ENCODE peak calls at places on chromosomes 7 and 10, in seven cellular contexts. One of them, this sample, is unnamed.

GRCh38 chr7:70353948-70354335 is 755.7 kb downstream of the AUTS2 start:
- DNase-seq in HCT116: no peak
- DNase-seq in right lobe of liver: no peak
- DNase-seq in fibroblast of mammary gland: no peak
- DNase-seq in aorta: no peak
- DNase-seq in lower leg skin: no peak
- DNase-seq in GM06990: no peak
- DNase-seq in this sample: no peak

GRCh38 chr10:116270691-116271592 is 2.1 kb downstream of the GFRA1 start:
- DNase-seq in right lobe of liver: peak; percentile 53
- DNase-seq in fibroblast of mammary gland: no peak
- DNase-seq in aorta: no peak
- DNase-seq in HCT116: no peak
- DNase-seq in GM06990: no peak
- DNase-seq in lower leg skin: no peak
- DNase-seq in this sample: no peak

GRCh38 chr7:593324-594115 is 73.9 kb upstream of the PDGFA start:
- DNase-seq in HCT116: no peak
- DNase-seq in right lobe of liver: no peak
- DNase-seq in aorta: peak; percentile 72
- DNase-seq in GM06990: peak; percentile 62
- DNase-seq in fibroblast of mammary gland: no peak
- DNase-seq in lower leg skin: no peak
- DNase-seq in this sample: no peak

GRCh38 chr7:67462781-67463191 is 466.2 kb downstream of the TYW1 start:
- DNase-seq in lower leg skin: no peak
- DNase-seq in aorta: peak; percentile 40
- DNase-seq in GM06990: no peak
- DNase-seq in HCT116: no peak
- DNase-seq in fibroblast of mammary gland: no peak
- DNase-seq in right lobe of liver: no peak
- DNase-seq in this sample: no peak

GRCh38 chr7:136018104-136018503 is 40.9 kb upstream of the MTPN start:
- DNase-seq in HCT116: no peak
- DNase-seq in GM06990: no peak
- DNase-seq in aorta: no peak
- DNase-seq in fibroblast of mammary gland: peak; percentile 49
- DNase-seq in right lobe of liver: no peak
- DNase-seq in lower leg skin: no peak
- DNase-seq in this sample: no peak

GRCh38 chr7:98881561-98882315 is 3.4 kb downstream of the TRRAP start:
- DNase-seq in GM06990: no peak
- DNase-seq in HCT116: no peak
- DNase-seq in lower leg skin: peak; percentile 64
- DNase-seq in right lobe of liver: no peak
- DNase-seq in fibroblast of mammary gland: no peak
- DNase-seq in aorta: no peak
- DNase-seq in this sample: no peak

GRCh38 chr10:70540089-70540788 is 61.7 kb downstream of the PALD1 start:
- DNase-seq in HCT116: no peak
- DNase-seq in right lobe of liver: no peak
- DNase-seq in aorta: no peak
- DNase-seq in GM06990: peak; percentile 32
- DNase-seq in lower leg skin: no peak
- DNase-seq in fibroblast of mammary gland: no peak
- DNase-seq in this sample: peak; percentile 18

GRCh38 chr10:97612386-97612785 is 20.9 kb downstream of the MORN4 start:
- DNase-seq in HCT116: peak; percentile 42
- DNase-seq in lower leg skin: no peak
- DNase-seq in fibroblast of mammary gland: peak; percentile 60
- DNase-seq in GM06990: no peak
- DNase-seq in right lobe of liver: no peak
- DNase-seq in aorta: no peak
- DNase-seq in this sample: no peak

GRCh38 chr10:51109821-51110533 is 35.7 kb downstream of the PRKG1 start:
- DNase-seq in aorta: no peak
- DNase-seq in fibroblast of mammary gland: peak; percentile 82
- DNase-seq in right lobe of liver: no peak
- DNase-seq in GM06990: no peak
- DNase-seq in lower leg skin: no peak
- DNase-seq in HCT116: no peak
- DNase-seq in this sample: no peak

GRCh38 chr7:29315302-29316270 is 121.0 kb downstream of the CHN2 start:
- DNase-seq in HCT116: no peak
- DNase-seq in fibroblast of mammary gland: no peak
- DNase-seq in aorta: no peak
- DNase-seq in GM06990: no peak
- DNase-seq in right lobe of liver: no peak
- DNase-seq in lower leg skin: no peak
- DNase-seq in this sample: no peak

GRCh38 chr7:39507866-39508551 is 58.2 kb upstream of the YAE1 start:
- DNase-seq in lower leg skin: no peak
- DNase-seq in aorta: no peak
- DNase-seq in fibroblast of mammary gland: peak; percentile 60
- DNase-seq in GM06990: no peak
- DNase-seq in right lobe of liver: no peak
- DNase-seq in HCT116: no peak
- DNase-seq in this sample: no peak

GRCh38 chr7:5692845-5693278 is 88.6 kb downstream of the RNF216 start:
- DNase-seq in fibroblast of mammary gland: peak; percentile 71
- DNase-seq in GM06990: no peak
- DNase-seq in aorta: no peak
- DNase-seq in right lobe of liver: no peak
- DNase-seq in lower leg skin: no peak
- DNase-seq in HCT116: no peak
- DNase-seq in this sample: no peak

GRCh38 chr10:3887885-3888476 is 103.0 kb upstream of the KLF6 start:
- DNase-seq in GM06990: no peak
- DNase-seq in aorta: peak; percentile 87
- DNase-seq in HCT116: no peak
- DNase-seq in right lobe of liver: no peak
- DNase-seq in lower leg skin: peak; percentile 77
- DNase-seq in fibroblast of mammary gland: peak; percentile 95
- DNase-seq in this sample: peak; percentile 57

GRCh38 chr7:45193868-45194267 is 36.3 kb downstream of the RAMP3 start:
- DNase-seq in right lobe of liver: no peak
- DNase-seq in HCT116: no peak
- DNase-seq in aorta: no peak
- DNase-seq in lower leg skin: no peak
- DNase-seq in fibroblast of mammary gland: no peak
- DNase-seq in GM06990: no peak
- DNase-seq in this sample: no peak

GRCh38 chr10:25036381-25036780 is 20.0 kb downstream of the THNSL1 start:
- DNase-seq in GM06990: peak; percentile 9
- DNase-seq in HCT116: no peak
- DNase-seq in right lobe of liver: no peak
- DNase-seq in aorta: no peak
- DNase-seq in fibroblast of mammary gland: no peak
- DNase-seq in lower leg skin: no peak
- DNase-seq in this sample: no peak

GRCh38 chr10:23217471-23217870 is 25.4 kb downstream of the PTF1A start:
- DNase-seq in lower leg skin: no peak
- DNase-seq in HCT116: no peak
- DNase-seq in right lobe of liver: no peak
- DNase-seq in aorta: no peak
- DNase-seq in fibroblast of mammary gland: no peak
- DNase-seq in GM06990: no peak
- DNase-seq in this sample: no peak
- H3K4me3 ChIP-seq in lower leg skin: no peak overlapping the region
- H3K4me3 ChIP-seq in HCT116: no peak overlapping the region
- H3K4me3 ChIP-seq in right lobe of liver: no peak overlapping the region
- H3K4me3 ChIP-seq in aorta: no peak overlapping the region
- H3K4me3 ChIP-seq in fibroblast of mammary gland: no peak overlapping the region
- H3K4me3 ChIP-seq in GM06990: no peak overlapping the region
- H3K4me3 ChIP-seq in this sample: no peak overlapping the region

GRCh38 chr10:93756128-93756517 is 1.6 kb upstream of the LGI1 start:
- DNase-seq in HCT116: no peak
- DNase-seq in fibroblast of mammary gland: no peak
- DNase-seq in GM06990: no peak
- DNase-seq in aorta: no peak
- DNase-seq in right lobe of liver: no peak
- DNase-seq in lower leg skin: no peak
- DNase-seq in this sample: no peak

GRCh38 chr10:93758911-93759410 is 1.2 kb downstream of the LGI1 start:
- DNase-seq in lower leg skin: no peak
- DNase-seq in aorta: no peak
- DNase-seq in fibroblast of mammary gland: peak; percentile 7
- DNase-seq in HCT116: no peak
- DNase-seq in right lobe of liver: no peak
- DNase-seq in GM06990: no peak
- DNase-seq in this sample: no peak

GRCh38 chr10:93757136-93757535 is 600 bp upstream of the LGI1 start:
- DNase-seq in fibroblast of mammary gland: no peak
- DNase-seq in GM06990: no peak
- DNase-seq in lower leg skin: no peak
- DNase-seq in HCT116: no peak
- DNase-seq in right lobe of liver: no peak
- DNase-seq in aorta: peak; percentile 51
- DNase-seq in this sample: no peak

GRCh38 chr10:93758510-93758885 is 762 bp downstream of the LGI1 start:
- DNase-seq in right lobe of liver: no peak
- DNase-seq in aorta: no peak
- DNase-seq in HCT116: no peak
- DNase-seq in fibroblast of mammary gland: no peak
- DNase-seq in lower leg skin: no peak
- DNase-seq in GM06990: no peak
- DNase-seq in this sample: no peak

DNA sequence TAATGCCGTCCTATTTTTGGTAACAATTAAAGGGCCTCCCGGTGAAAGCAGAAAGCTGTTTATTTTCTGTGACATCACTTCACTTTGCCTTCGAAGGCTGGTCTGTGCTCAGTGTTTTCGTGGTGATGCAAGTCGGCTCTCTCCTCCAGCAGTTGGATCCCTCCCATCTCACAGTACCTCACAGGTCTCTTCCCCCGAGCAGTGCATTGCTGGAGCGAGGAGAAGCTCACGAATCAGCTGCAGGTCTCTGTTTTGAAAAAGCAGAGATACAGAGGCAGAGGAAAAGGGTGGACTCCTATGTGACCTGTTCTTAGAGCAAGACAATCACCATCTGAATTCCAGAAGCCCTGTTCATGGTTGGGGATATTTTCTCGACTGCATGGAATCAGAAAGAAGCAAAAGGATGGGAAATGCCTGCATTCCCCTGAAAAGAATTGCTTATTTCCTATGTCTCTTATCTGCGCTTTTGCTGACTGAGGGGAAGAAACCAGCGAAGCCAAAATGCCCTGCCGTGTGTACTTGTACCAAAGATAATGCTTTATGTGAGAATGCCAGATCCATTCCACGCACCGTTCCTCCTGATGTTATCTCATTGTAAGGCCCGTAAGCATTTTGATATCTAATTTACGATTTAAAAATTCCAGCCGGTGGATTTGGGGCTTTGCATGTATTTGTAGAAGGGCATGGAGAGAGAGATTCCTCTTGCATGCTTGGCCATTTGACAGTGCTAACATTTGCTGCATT is at the start of gene LGI1:
- DNase-seq in aorta: no peak
- DNase-seq in right lobe of liver: no peak
- DNase-seq in GM06990: no peak
- DNase-seq in fibroblast of mammary gland: peak; percentile 6
- DNase-seq in HCT116: no peak
- DNase-seq in lower leg skin: no peak
- DNase-seq in this sample: no peak
- H3K4me3 ChIP-seq in aorta: peak within 1 kb of the TSS; percentile 55
- H3K4me3 ChIP-seq in right lobe of liver: peak within 1 kb of the TSS; percentile 28
- H3K4me3 ChIP-seq in GM06990: no peak within 1 kb of the TSS
- H3K4me3 ChIP-seq in fibroblast of mammary gland: no peak within 1 kb of the TSS
- H3K4me3 ChIP-seq in HCT116: no peak within 1 kb of the TSS
- H3K4me3 ChIP-seq in lower leg skin: no peak within 1 kb of the TSS
- H3K4me3 ChIP-seq in this sample: no peak within 1 kb of the TSS

GRCh38 chr7:23246540-23246939 is at the start of gene GPNMB:
- DNase-seq in fibroblast of mammary gland: peak; percentile 97
- DNase-seq in lower leg skin: peak; percentile 91
- DNase-seq in right lobe of liver: no peak
- DNase-seq in GM06990: no peak
- DNase-seq in HCT116: no peak
- DNase-seq in aorta: peak; percentile 70
- DNase-seq in this sample: no peak

GRCh38 chr7:23249486-23249885 is 2.9 kb downstream of the GPNMB start:
- DNase-seq in right lobe of liver: no peak
- DNase-seq in fibroblast of mammary gland: no peak
- DNase-seq in aorta: no peak
- DNase-seq in GM06990: no peak
- DNase-seq in HCT116: no peak
- DNase-seq in lower leg skin: no peak
- DNase-seq in this sample: no peak

GRCh38 chr7:23244335-23244635 is 2.3 kb upstream of the GPNMB start:
- DNase-seq in lower leg skin: no peak
- DNase-seq in aorta: no peak
- DNase-seq in HCT116: no peak
- DNase-seq in GM06990: no peak
- DNase-seq in right lobe of liver: no peak
- DNase-seq in fibroblast of mammary gland: no peak
- DNase-seq in this sample: no peak

GRCh38 chr7:23247602-23248335 is 1.2 kb downstream of the GPNMB start:
- DNase-seq in right lobe of liver: peak; percentile 52
- DNase-seq in lower leg skin: no peak
- DNase-seq in aorta: peak; percentile 85
- DNase-seq in HCT116: no peak
- DNase-seq in fibroblast of mammary gland: peak; percentile 23
- DNase-seq in GM06990: no peak
- DNase-seq in this sample: no peak

GRCh38 chr7:23247101-23247601 is 576 bp downstream of the GPNMB start:
- DNase-seq in fibroblast of mammary gland: no peak
- DNase-seq in lower leg skin: no peak
- DNase-seq in HCT116: no peak
- DNase-seq in GM06990: no peak
- DNase-seq in right lobe of liver: no peak
- DNase-seq in aorta: peak; percentile 47
- DNase-seq in this sample: no peak
- H3K4me3 ChIP-seq in fibroblast of mammary gland: peak overlapping the region; percentile 75
- H3K4me3 ChIP-seq in lower leg skin: peak overlapping the region; percentile 50
- H3K4me3 ChIP-seq in HCT116: no peak overlapping the region
- H3K4me3 ChIP-seq in GM06990: no peak overlapping the region
- H3K4me3 ChIP-seq in right lobe of liver: peak overlapping the region; percentile 47
- H3K4me3 ChIP-seq in aorta: peak overlapping the region; percentile 48
- H3K4me3 ChIP-seq in this sample: no peak overlapping the region

DNA sequence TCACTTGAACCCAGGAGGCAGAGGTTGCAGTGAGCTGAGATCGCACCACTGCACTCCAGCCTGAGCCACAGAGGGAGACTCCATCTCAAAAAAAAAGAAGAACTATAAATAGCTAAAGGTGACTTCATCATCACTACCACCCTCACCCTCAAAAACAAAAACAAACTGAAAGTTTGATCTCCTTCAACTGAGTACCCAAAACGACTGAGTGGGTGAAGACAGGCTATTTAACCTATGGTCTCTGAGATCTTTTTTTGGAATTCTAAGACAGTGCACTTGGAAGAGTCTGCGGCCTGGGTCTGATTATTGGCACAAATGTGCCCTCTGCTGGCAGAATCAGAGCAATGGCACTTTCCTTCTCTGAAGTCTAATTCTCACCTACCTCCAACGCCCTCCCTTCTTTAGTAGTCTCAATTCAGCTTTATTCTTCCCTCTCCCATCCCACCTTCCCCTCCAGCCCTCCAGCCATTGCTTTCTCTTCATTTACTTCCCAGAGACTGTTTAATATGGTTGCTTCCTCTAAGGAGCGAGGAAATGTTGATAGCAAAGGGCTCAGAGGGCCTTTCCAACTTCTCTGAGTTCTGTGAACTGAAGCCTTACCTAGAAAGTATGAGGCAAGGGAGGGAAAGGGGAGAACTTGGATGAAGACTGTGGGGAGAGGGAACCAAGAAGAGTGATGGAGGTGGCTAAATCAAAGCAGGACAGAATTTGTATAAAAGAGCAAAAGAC is 2.9 kb upstream of the MYOZ1 start:
- DNase-seq in lower leg skin: no peak
- DNase-seq in fibroblast of mammary gland: peak; percentile 74
- DNase-seq in right lobe of liver: no peak
- DNase-seq in HCT116: peak; percentile 58
- DNase-seq in GM06990: no peak
- DNase-seq in aorta: peak; percentile 58
- DNase-seq in this sample: peak; percentile 19
- H3K4me3 ChIP-seq in lower leg skin: no peak overlapping the region
- H3K4me3 ChIP-seq in fibroblast of mammary gland: no peak overlapping the region
- H3K4me3 ChIP-seq in right lobe of liver: no peak overlapping the region
- H3K4me3 ChIP-seq in HCT116: no peak overlapping the region
- H3K4me3 ChIP-seq in GM06990: no peak overlapping the region
- H3K4me3 ChIP-seq in aorta: no peak overlapping the region
- H3K4me3 ChIP-seq in this sample: no peak overlapping the region

This sample was measured in CD8-positive, alpha-beta T cell.